ENCODE peak calls at places on chromosomes 5 and 9, in ten cellular contexts. One of them, this sample, is unnamed.

GRCh38 chr5:150272531-150272930 is 17.0 kb downstream of the CAMK2A start:
- DNase-seq in fibroblast of lung: peak
- DNase-seq in cardiac fibroblast: peak
- DNase-seq in BJ: no peak
- DNase-seq in stomach: no peak
- DNase-seq in left ventricle myocardium inferior: no peak
- DNase-seq in CD4-positive, alpha-beta T cell: no peak
- DNase-seq in body of pancreas: peak
- DNase-seq in fibroblast of pulmonary artery: peak
- DNase-seq in GM20000: peak
- DNase-seq in this sample: no peak

GRCh38 chr9:11457809-11458785 is 845.3 kb upstream of the PTPRD start:
- DNase-seq in fibroblast of lung: no peak
- DNase-seq in CD4-positive, alpha-beta T cell: no peak
- DNase-seq in stomach: no peak
- DNase-seq in body of pancreas: no peak
- DNase-seq in BJ: no peak
- DNase-seq in cardiac fibroblast: no peak
- DNase-seq in GM20000: no peak
- DNase-seq in left ventricle myocardium inferior: no peak
- DNase-seq in fibroblast of pulmonary artery: peak
- DNase-seq in this sample: no peak

GRCh38 chr5:15789661-15790060 is 289.7 kb downstream of the FBXL7 start:
- DNase-seq in cardiac fibroblast: no peak
- DNase-seq in fibroblast of lung: peak
- DNase-seq in fibroblast of pulmonary artery: no peak
- DNase-seq in stomach: no peak
- DNase-seq in body of pancreas: no peak
- DNase-seq in left ventricle myocardium inferior: no peak
- DNase-seq in GM20000: no peak
- DNase-seq in BJ: no peak
- DNase-seq in CD4-positive, alpha-beta T cell: no peak
- DNase-seq in this sample: no peak

GRCh38 chr9:36858805-36859375 is 175.2 kb downstream of the PAX5 start:
- DNase-seq in GM20000: no peak
- DNase-seq in BJ: no peak
- DNase-seq in fibroblast of lung: no peak
- DNase-seq in fibroblast of pulmonary artery: no peak
- DNase-seq in cardiac fibroblast: no peak
- DNase-seq in stomach: no peak
- DNase-seq in body of pancreas: no peak
- DNase-seq in CD4-positive, alpha-beta T cell: no peak
- DNase-seq in left ventricle myocardium inferior: no peak
- DNase-seq in this sample: no peak

GRCh38 chr9:131774636-131775035 is 34.8 kb upstream of the RAPGEF1 start:
- DNase-seq in body of pancreas: no peak
- DNase-seq in CD4-positive, alpha-beta T cell: no peak
- DNase-seq in stomach: no peak
- DNase-seq in fibroblast of pulmonary artery: no peak
- DNase-seq in BJ: no peak
- DNase-seq in left ventricle myocardium inferior: no peak
- DNase-seq in GM20000: no peak
- DNase-seq in cardiac fibroblast: no peak
- DNase-seq in fibroblast of lung: no peak
- DNase-seq in this sample: no peak

GRCh38 chr5:139488269-139488668 is 5.7 kb upstream of the STING1 start:
- DNase-seq in CD4-positive, alpha-beta T cell: no peak
- DNase-seq in left ventricle myocardium inferior: peak
- DNase-seq in fibroblast of lung: no peak
- DNase-seq in BJ: no peak
- DNase-seq in GM20000: no peak
- DNase-seq in stomach: no peak
- DNase-seq in cardiac fibroblast: no peak
- DNase-seq in body of pancreas: peak
- DNase-seq in fibroblast of pulmonary artery: no peak
- DNase-seq in this sample: peak

GRCh38 chr5:37198842-37199241 is 50.3 kb downstream of the CPLANE1 start:
- DNase-seq in left ventricle myocardium inferior: no peak
- DNase-seq in BJ: no peak
- DNase-seq in fibroblast of pulmonary artery: peak
- DNase-seq in body of pancreas: no peak
- DNase-seq in stomach: no peak
- DNase-seq in cardiac fibroblast: peak
- DNase-seq in GM20000: no peak
- DNase-seq in fibroblast of lung: no peak
- DNase-seq in CD4-positive, alpha-beta T cell: no peak
- DNase-seq in this sample: no peak

GRCh38 chr5:75412111-75412990 is 75.3 kb downstream of the HMGCR start:
- DNase-seq in fibroblast of lung: no peak
- DNase-seq in BJ: no peak
- DNase-seq in body of pancreas: no peak
- DNase-seq in fibroblast of pulmonary artery: no peak
- DNase-seq in cardiac fibroblast: peak
- DNase-seq in GM20000: no peak
- DNase-seq in stomach: no peak
- DNase-seq in left ventricle myocardium inferior: no peak
- DNase-seq in CD4-positive, alpha-beta T cell: no peak
- DNase-seq in this sample: no peak

GRCh38 chr5:176535101-176535654 is 2.0 kb downstream of the RNF44 start:
- DNase-seq in fibroblast of lung: peak
- DNase-seq in body of pancreas: peak
- DNase-seq in GM20000: peak
- DNase-seq in stomach: no peak
- DNase-seq in CD4-positive, alpha-beta T cell: no peak
- DNase-seq in fibroblast of pulmonary artery: no peak
- DNase-seq in left ventricle myocardium inferior: no peak
- DNase-seq in cardiac fibroblast: no peak
- DNase-seq in BJ: no peak
- DNase-seq in this sample: no peak

GRCh38 chr9:129009584-129010141 is 18.5 kb downstream of the SH3GLB2 start:
- DNase-seq in fibroblast of lung: no peak
- DNase-seq in stomach: no peak
- DNase-seq in BJ: no peak
- DNase-seq in CD4-positive, alpha-beta T cell: no peak
- DNase-seq in GM20000: no peak
- DNase-seq in left ventricle myocardium inferior: no peak
- DNase-seq in cardiac fibroblast: no peak
- DNase-seq in fibroblast of pulmonary artery: no peak
- DNase-seq in body of pancreas: no peak
- DNase-seq in this sample: peak

GRCh38 chr5:56457887-56458451 is 224.8 kb upstream of the ANKRD55 start:
- DNase-seq in BJ: peak
- DNase-seq in GM20000: no peak
- DNase-seq in CD4-positive, alpha-beta T cell: no peak
- DNase-seq in fibroblast of lung: peak
- DNase-seq in stomach: no peak
- DNase-seq in left ventricle myocardium inferior: peak
- DNase-seq in fibroblast of pulmonary artery: no peak
- DNase-seq in body of pancreas: no peak
- DNase-seq in cardiac fibroblast: peak
- DNase-seq in this sample: no peak

GRCh38 chr9:93954436-93955355 is at the start of gene BARX1:
- DNase-seq in fibroblast of pulmonary artery: no peak
- DNase-seq in body of pancreas: no peak
- DNase-seq in GM20000: peak
- DNase-seq in BJ: no peak
- DNase-seq in cardiac fibroblast: no peak
- DNase-seq in fibroblast of lung: no peak
- DNase-seq in left ventricle myocardium inferior: no peak
- DNase-seq in CD4-positive, alpha-beta T cell: no peak
- DNase-seq in stomach: no peak
- DNase-seq in this sample: no peak

GRCh38 chr5:68661237-68661636 is 432.6 kb upstream of the SLC30A5 start:
- DNase-seq in CD4-positive, alpha-beta T cell: no peak
- DNase-seq in fibroblast of pulmonary artery: peak
- DNase-seq in fibroblast of lung: no peak
- DNase-seq in GM20000: peak
- DNase-seq in BJ: no peak
- DNase-seq in stomach: peak
- DNase-seq in body of pancreas: no peak
- DNase-seq in cardiac fibroblast: peak
- DNase-seq in left ventricle myocardium inferior: no peak
- DNase-seq in this sample: peak

GRCh38 chr5:177537389-177538361 is 16.7 kb downstream of the FAM193B start:
- DNase-seq in GM20000: no peak
- DNase-seq in fibroblast of pulmonary artery: peak
- DNase-seq in BJ: peak
- DNase-seq in body of pancreas: peak
- DNase-seq in CD4-positive, alpha-beta T cell: no peak
- DNase-seq in fibroblast of lung: peak
- DNase-seq in stomach: no peak
- DNase-seq in cardiac fibroblast: peak
- DNase-seq in left ventricle myocardium inferior: peak
- DNase-seq in this sample: no peak

GRCh38 chr5:142548739-142549275 is 137.1 kb downstream of the FGF1 start:
- DNase-seq in BJ: peak
- DNase-seq in CD4-positive, alpha-beta T cell: no peak
- DNase-seq in body of pancreas: peak
- DNase-seq in GM20000: peak
- DNase-seq in fibroblast of pulmonary artery: peak
- DNase-seq in fibroblast of lung: peak
- DNase-seq in left ventricle myocardium inferior: no peak
- DNase-seq in cardiac fibroblast: peak
- DNase-seq in stomach: peak
- DNase-seq in this sample: peak
- TF ChIP-seq CTCF in BJ: peak
- TF ChIP-seq CTCF in CD4-positive, alpha-beta T cell: peak
- TF ChIP-seq CTCF in body of pancreas: peak
- TF ChIP-seq CTCF in GM20000: no peak
- TF ChIP-seq CTCF in fibroblast of pulmonary artery: peak
- TF ChIP-seq CTCF in fibroblast of lung: peak
- TF ChIP-seq CTCF in left ventricle myocardium inferior: peak
- TF ChIP-seq CTCF in cardiac fibroblast: peak
- TF ChIP-seq CTCF in stomach: peak
- TF ChIP-seq CTCF in this sample: no peak

GRCh38 chr9:83642784-83643183 is 19.8 kb downstream of the IDNK start:
- DNase-seq in BJ: no peak
- DNase-seq in stomach: no peak
- DNase-seq in fibroblast of lung: no peak
- DNase-seq in GM20000: no peak
- DNase-seq in CD4-positive, alpha-beta T cell: no peak
- DNase-seq in body of pancreas: no peak
- DNase-seq in fibroblast of pulmonary artery: no peak
- DNase-seq in left ventricle myocardium inferior: no peak
- DNase-seq in cardiac fibroblast: no peak
- DNase-seq in this sample: no peak
- TF ChIP-seq CTCF in BJ: no peak
- TF ChIP-seq CTCF in stomach: no peak
- TF ChIP-seq CTCF in fibroblast of lung: no peak
- TF ChIP-seq CTCF in GM20000: no peak
- TF ChIP-seq CTCF in CD4-positive, alpha-beta T cell: no peak
- TF ChIP-seq CTCF in body of pancreas: no peak
- TF ChIP-seq CTCF in fibroblast of pulmonary artery: no peak
- TF ChIP-seq CTCF in left ventricle myocardium inferior: no peak
- TF ChIP-seq CTCF in cardiac fibroblast: no peak
- TF ChIP-seq CTCF in this sample: no peak

DNA sequence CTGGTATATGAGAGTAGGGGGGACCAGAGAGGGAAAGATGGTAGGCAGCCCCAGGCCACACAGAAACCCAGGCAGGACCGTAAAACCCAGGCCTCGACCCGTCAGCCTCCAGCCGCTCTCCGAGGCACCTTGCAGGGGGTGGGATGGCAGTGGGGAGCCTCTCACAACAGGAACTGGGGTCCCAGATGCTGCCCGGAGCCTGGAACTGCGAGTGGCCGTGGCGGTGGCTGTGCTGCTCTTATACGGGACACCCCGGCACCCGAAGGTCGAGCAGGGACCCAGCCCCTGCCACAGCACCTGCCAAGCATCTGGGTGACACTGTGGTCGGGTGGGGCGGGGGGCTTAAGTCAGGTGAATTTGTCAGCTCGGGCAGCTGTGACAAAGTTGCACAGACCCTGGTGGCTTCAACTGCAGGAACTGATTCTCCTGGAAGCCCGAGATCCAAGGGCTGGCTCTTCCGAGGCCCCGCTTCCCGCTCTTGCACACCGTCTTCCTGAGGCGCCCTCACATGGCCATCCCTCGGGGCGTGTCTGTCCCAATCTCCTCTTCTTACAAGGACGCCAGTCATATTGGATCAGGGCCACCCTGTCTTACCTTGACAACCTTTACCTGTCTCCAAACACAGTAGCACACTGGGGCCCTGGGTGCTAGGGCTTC is 47.6 kb upstream of the EGFL7 start:
- DNase-seq in fibroblast of pulmonary artery: no peak
- DNase-seq in GM20000: no peak
- DNase-seq in cardiac fibroblast: no peak
- DNase-seq in body of pancreas: peak
- DNase-seq in CD4-positive, alpha-beta T cell: no peak
- DNase-seq in stomach: no peak
- DNase-seq in fibroblast of lung: peak
- DNase-seq in BJ: no peak
- DNase-seq in left ventricle myocardium inferior: peak
- DNase-seq in this sample: no peak
- TF ChIP-seq CTCF in fibroblast of pulmonary artery: no peak
- TF ChIP-seq CTCF in GM20000: no peak
- TF ChIP-seq CTCF in cardiac fibroblast: no peak
- TF ChIP-seq CTCF in body of pancreas: no peak
- TF ChIP-seq CTCF in CD4-positive, alpha-beta T cell: no peak
- TF ChIP-seq CTCF in stomach: no peak
- TF ChIP-seq CTCF in fibroblast of lung: no peak
- TF ChIP-seq CTCF in BJ: peak
- TF ChIP-seq CTCF in left ventricle myocardium inferior: peak
- TF ChIP-seq CTCF in this sample: no peak

GRCh38 chr9:127761491-127761904 is 17.0 kb downstream of the SH2D3C start:
- DNase-seq in GM20000: no peak
- DNase-seq in left ventricle myocardium inferior: no peak
- DNase-seq in body of pancreas: no peak
- DNase-seq in CD4-positive, alpha-beta T cell: no peak
- DNase-seq in BJ: no peak
- DNase-seq in fibroblast of pulmonary artery: no peak
- DNase-seq in stomach: no peak
- DNase-seq in cardiac fibroblast: no peak
- DNase-seq in fibroblast of lung: no peak
- DNase-seq in this sample: no peak

GRCh38 chr9:127765418-127765817 is 13.0 kb downstream of the SH2D3C start:
- DNase-seq in BJ: no peak
- DNase-seq in cardiac fibroblast: no peak
- DNase-seq in stomach: no peak
- DNase-seq in CD4-positive, alpha-beta T cell: no peak
- DNase-seq in fibroblast of pulmonary artery: no peak
- DNase-seq in left ventricle myocardium inferior: no peak
- DNase-seq in GM20000: no peak
- DNase-seq in body of pancreas: no peak
- DNase-seq in fibroblast of lung: no peak
- DNase-seq in this sample: no peak

GRCh38 chr9:127762111-127762676 is 16.3 kb downstream of the SH2D3C start:
- DNase-seq in fibroblast of pulmonary artery: no peak
- DNase-seq in fibroblast of lung: no peak
- DNase-seq in stomach: no peak
- DNase-seq in cardiac fibroblast: no peak
- DNase-seq in GM20000: no peak
- DNase-seq in body of pancreas: peak
- DNase-seq in left ventricle myocardium inferior: peak
- DNase-seq in CD4-positive, alpha-beta T cell: no peak
- DNase-seq in BJ: no peak
- DNase-seq in this sample: no peak

GRCh38 chr9:127761061-127761460 is 17.4 kb downstream of the SH2D3C start:
- DNase-seq in fibroblast of pulmonary artery: no peak
- DNase-seq in body of pancreas: no peak
- DNase-seq in BJ: no peak
- DNase-seq in left ventricle myocardium inferior: no peak
- DNase-seq in cardiac fibroblast: no peak
- DNase-seq in fibroblast of lung: no peak
- DNase-seq in GM20000: no peak
- DNase-seq in stomach: no peak
- DNase-seq in CD4-positive, alpha-beta T cell: no peak
- DNase-seq in this sample: no peak

GRCh38 chr9:127763918-127764384 is 14.5 kb downstream of the SH2D3C start:
- DNase-seq in fibroblast of lung: no peak
- DNase-seq in left ventricle myocardium inferior: peak
- DNase-seq in GM20000: no peak
- DNase-seq in CD4-positive, alpha-beta T cell: no peak
- DNase-seq in fibroblast of pulmonary artery: peak
- DNase-seq in body of pancreas: peak
- DNase-seq in cardiac fibroblast: peak
- DNase-seq in BJ: no peak
- DNase-seq in stomach: peak
- DNase-seq in this sample: peak
- TF ChIP-seq CTCF in fibroblast of lung: peak
- TF ChIP-seq CTCF in left ventricle myocardium inferior: peak
- TF ChIP-seq CTCF in GM20000: peak
- TF ChIP-seq CTCF in CD4-positive, alpha-beta T cell: no peak
- TF ChIP-seq CTCF in fibroblast of pulmonary artery: peak
- TF ChIP-seq CTCF in body of pancreas: no peak
- TF ChIP-seq CTCF in cardiac fibroblast: peak
- TF ChIP-seq CTCF in BJ: peak
- TF ChIP-seq CTCF in stomach: no peak
- TF ChIP-seq CTCF in this sample: peak